ENCODE peak calls at places on chromosomes 5 and 9, in five cellular contexts. One of them, this sample, is unnamed.

GRCh38 chr5:44401611-44402010 is 12.4 kb upstream of the FGF10 start:
- DNase-seq in ELR: no peak
- DNase-seq in stimulated activated CD4-positive, alpha-beta T cell treated with anti-CD3 and anti-CD28 coated beads, Interleukin-1b, Interleukin-23, amount 100 ng/mL, for 48 hours: no peak
- DNase-seq in upper lobe of left lung: no peak
- DNase-seq in neural crest cell: no peak
- DNase-seq in this sample: no peak

GRCh38 chr9:2338770-2339169 is 282.8 kb upstream of the VLDLR start:
- DNase-seq in stimulated activated CD4-positive, alpha-beta T cell treated with anti-CD3 and anti-CD28 coated beads, Interleukin-1b, Interleukin-23, amount 100 ng/mL, for 48 hours: no peak
- DNase-seq in ELR: no peak
- DNase-seq in neural crest cell: no peak
- DNase-seq in upper lobe of left lung: no peak
- DNase-seq in this sample: no peak

GRCh38 chr9:129665008-129665771 is at the start of gene PRRX2:
- DNase-seq in neural crest cell: peak
- DNase-seq in upper lobe of left lung: peak
- DNase-seq in ELR: peak
- DNase-seq in stimulated activated CD4-positive, alpha-beta T cell treated with anti-CD3 and anti-CD28 coated beads, Interleukin-1b, Interleukin-23, amount 100 ng/mL, for 48 hours: no peak
- DNase-seq in this sample: peak

GRCh38 chr9:26975728-26976707 is 19.8 kb downstream of the IFT74 start:
- DNase-seq in upper lobe of left lung: no peak
- DNase-seq in neural crest cell: peak
- DNase-seq in stimulated activated CD4-positive, alpha-beta T cell treated with anti-CD3 and anti-CD28 coated beads, Interleukin-1b, Interleukin-23, amount 100 ng/mL, for 48 hours: no peak
- DNase-seq in ELR: peak
- DNase-seq in this sample: peak

GRCh38 chr9:14251146-14252071 is 62.5 kb downstream of the NFIB start:
- DNase-seq in ELR: peak
- DNase-seq in stimulated activated CD4-positive, alpha-beta T cell treated with anti-CD3 and anti-CD28 coated beads, Interleukin-1b, Interleukin-23, amount 100 ng/mL, for 48 hours: no peak
- DNase-seq in neural crest cell: no peak
- DNase-seq in upper lobe of left lung: peak
- DNase-seq in this sample: no peak

GRCh38 chr5:90767710-90768109 is 209.1 kb downstream of the ADGRV1 start:
- DNase-seq in upper lobe of left lung: no peak
- DNase-seq in ELR: no peak
- DNase-seq in neural crest cell: no peak
- DNase-seq in stimulated activated CD4-positive, alpha-beta T cell treated with anti-CD3 and anti-CD28 coated beads, Interleukin-1b, Interleukin-23, amount 100 ng/mL, for 48 hours: no peak
- DNase-seq in this sample: no peak

GRCh38 chr5:50751064-50751657 is 84.7 kb downstream of the PARP8 start:
- DNase-seq in upper lobe of left lung: no peak
- DNase-seq in stimulated activated CD4-positive, alpha-beta T cell treated with anti-CD3 and anti-CD28 coated beads, Interleukin-1b, Interleukin-23, amount 100 ng/mL, for 48 hours: peak
- DNase-seq in neural crest cell: no peak
- DNase-seq in ELR: peak
- DNase-seq in this sample: peak

GRCh38 chr9:37676411-37676830 is 25.7 kb downstream of the FRMPD1 start:
- DNase-seq in neural crest cell: no peak
- DNase-seq in stimulated activated CD4-positive, alpha-beta T cell treated with anti-CD3 and anti-CD28 coated beads, Interleukin-1b, Interleukin-23, amount 100 ng/mL, for 48 hours: no peak
- DNase-seq in ELR: no peak
- DNase-seq in upper lobe of left lung: no peak
- DNase-seq in this sample: peak

GRCh38 chr9:84932915-84933527 is 263.5 kb downstream of the NTRK2 start:
- DNase-seq in upper lobe of left lung: no peak
- DNase-seq in stimulated activated CD4-positive, alpha-beta T cell treated with anti-CD3 and anti-CD28 coated beads, Interleukin-1b, Interleukin-23, amount 100 ng/mL, for 48 hours: no peak
- DNase-seq in neural crest cell: no peak
- DNase-seq in ELR: no peak
- DNase-seq in this sample: no peak

GRCh38 chr9:133119039-133119438 is 2.0 kb downstream of the RALGDS start:
- DNase-seq in neural crest cell: no peak
- DNase-seq in ELR: no peak
- DNase-seq in stimulated activated CD4-positive, alpha-beta T cell treated with anti-CD3 and anti-CD28 coated beads, Interleukin-1b, Interleukin-23, amount 100 ng/mL, for 48 hours: no peak
- DNase-seq in upper lobe of left lung: no peak
- DNase-seq in this sample: no peak

GRCh38 chr5:43073597-43074546 is 33.8 kb upstream of the ANXA2R start:
- DNase-seq in upper lobe of left lung: no peak
- DNase-seq in neural crest cell: no peak
- DNase-seq in ELR: peak
- DNase-seq in stimulated activated CD4-positive, alpha-beta T cell treated with anti-CD3 and anti-CD28 coated beads, Interleukin-1b, Interleukin-23, amount 100 ng/mL, for 48 hours: peak
- DNase-seq in this sample: no peak

GRCh38 chr5:98906756-98907355 is 22.0 kb downstream of the CHD1 start:
- DNase-seq in ELR: peak
- DNase-seq in upper lobe of left lung: no peak
- DNase-seq in stimulated activated CD4-positive, alpha-beta T cell treated with anti-CD3 and anti-CD28 coated beads, Interleukin-1b, Interleukin-23, amount 100 ng/mL, for 48 hours: no peak
- DNase-seq in neural crest cell: no peak
- DNase-seq in this sample: no peak

GRCh38 chr9:110050925-110051355 is 157.0 kb downstream of the C9orf152 start:
- DNase-seq in neural crest cell: no peak
- DNase-seq in stimulated activated CD4-positive, alpha-beta T cell treated with anti-CD3 and anti-CD28 coated beads, Interleukin-1b, Interleukin-23, amount 100 ng/mL, for 48 hours: no peak
- DNase-seq in upper lobe of left lung: no peak
- DNase-seq in ELR: peak
- DNase-seq in this sample: no peak

GRCh38 chr9:96448546-96449170 is 1.3 kb upstream of the HABP4 start:
- DNase-seq in upper lobe of left lung: no peak
- DNase-seq in ELR: no peak
- DNase-seq in stimulated activated CD4-positive, alpha-beta T cell treated with anti-CD3 and anti-CD28 coated beads, Interleukin-1b, Interleukin-23, amount 100 ng/mL, for 48 hours: no peak
- DNase-seq in neural crest cell: no peak
- DNase-seq in this sample: no peak

GRCh38 chr9:138098908-138099791 is 221.6 kb downstream of the CACNA1B start:
- DNase-seq in stimulated activated CD4-positive, alpha-beta T cell treated with anti-CD3 and anti-CD28 coated beads, Interleukin-1b, Interleukin-23, amount 100 ng/mL, for 48 hours: no peak
- DNase-seq in neural crest cell: no peak
- DNase-seq in ELR: no peak
- DNase-seq in upper lobe of left lung: peak
- DNase-seq in this sample: no peak

GRCh38 chr9:18343799-18344198 is 130.2 kb upstream of the ADAMTSL1 start:
- DNase-seq in stimulated activated CD4-positive, alpha-beta T cell treated with anti-CD3 and anti-CD28 coated beads, Interleukin-1b, Interleukin-23, amount 100 ng/mL, for 48 hours: no peak
- DNase-seq in ELR: peak
- DNase-seq in neural crest cell: no peak
- DNase-seq in upper lobe of left lung: no peak
- DNase-seq in this sample: no peak

GRCh38 chr5:138661991-138662434 is 86.8 kb upstream of the HSPA9 start:
- DNase-seq in neural crest cell: no peak
- DNase-seq in upper lobe of left lung: no peak
- DNase-seq in ELR: no peak
- DNase-seq in stimulated activated CD4-positive, alpha-beta T cell treated with anti-CD3 and anti-CD28 coated beads, Interleukin-1b, Interleukin-23, amount 100 ng/mL, for 48 hours: no peak
- DNase-seq in this sample: no peak

GRCh38 chr9:928363-929042 is 48.0 kb upstream of the DMRT3 start:
- DNase-seq in ELR: peak
- DNase-seq in stimulated activated CD4-positive, alpha-beta T cell treated with anti-CD3 and anti-CD28 coated beads, Interleukin-1b, Interleukin-23, amount 100 ng/mL, for 48 hours: no peak
- DNase-seq in neural crest cell: no peak
- DNase-seq in upper lobe of left lung: no peak
- DNase-seq in this sample: no peak

GRCh38 chr5:180070726-180071417 is 687 bp downstream of the RNF130 start:
- DNase-seq in ELR: peak
- DNase-seq in stimulated activated CD4-positive, alpha-beta T cell treated with anti-CD3 and anti-CD28 coated beads, Interleukin-1b, Interleukin-23, amount 100 ng/mL, for 48 hours: no peak
- DNase-seq in upper lobe of left lung: no peak
- DNase-seq in neural crest cell: peak
- DNase-seq in this sample: no peak

GRCh38 chr9:93591706-93592388 is 15.5 kb downstream of the PHF2 start:
- DNase-seq in neural crest cell: no peak
- DNase-seq in upper lobe of left lung: no peak
- DNase-seq in stimulated activated CD4-positive, alpha-beta T cell treated with anti-CD3 and anti-CD28 coated beads, Interleukin-1b, Interleukin-23, amount 100 ng/mL, for 48 hours: no peak
- DNase-seq in ELR: no peak
- DNase-seq in this sample: no peak

GRCh38 chr9:104983491-104983890 is 55.5 kb upstream of the ABCA1 start:
- DNase-seq in stimulated activated CD4-positive, alpha-beta T cell treated with anti-CD3 and anti-CD28 coated beads, Interleukin-1b, Interleukin-23, amount 100 ng/mL, for 48 hours: no peak
- DNase-seq in ELR: no peak
- DNase-seq in neural crest cell: no peak
- DNase-seq in upper lobe of left lung: no peak
- DNase-seq in this sample: no peak

GRCh38 chr9:121640076-121640475 is 11.4 kb upstream of the DAB2IP start:
- DNase-seq in stimulated activated CD4-positive, alpha-beta T cell treated with anti-CD3 and anti-CD28 coated beads, Interleukin-1b, Interleukin-23, amount 100 ng/mL, for 48 hours: peak
- DNase-seq in neural crest cell: peak
- DNase-seq in ELR: peak
- DNase-seq in upper lobe of left lung: no peak
- DNase-seq in this sample: no peak

GRCh38 chr9:137319976-137320551 is 18.0 kb upstream of the NRARP start:
- DNase-seq in stimulated activated CD4-positive, alpha-beta T cell treated with anti-CD3 and anti-CD28 coated beads, Interleukin-1b, Interleukin-23, amount 100 ng/mL, for 48 hours: no peak
- DNase-seq in ELR: no peak
- DNase-seq in upper lobe of left lung: peak
- DNase-seq in neural crest cell: no peak
- DNase-seq in this sample: no peak

GRCh38 chr5:127306647-127307046 is 16.1 kb downstream of the MEGF10 start:
- DNase-seq in neural crest cell: no peak
- DNase-seq in stimulated activated CD4-positive, alpha-beta T cell treated with anti-CD3 and anti-CD28 coated beads, Interleukin-1b, Interleukin-23, amount 100 ng/mL, for 48 hours: no peak
- DNase-seq in ELR: no peak
- DNase-seq in upper lobe of left lung: no peak
- DNase-seq in this sample: no peak